ENCODE peak calls at places on chromosomes 4 and X, in six cellular contexts. Y, W, E, O, V and J are unnamed samples.

GRCh38 chr4:124640037-124640730 is 72.3 kb downstream of the ANKRD50 start:
- DNase-seq in O (no peak), W (peak; percentile 87), V (no peak), Y (peak; percentile 50), E (peak; percentile 29), J (no peak)

GRCh38 chr4:183335369-183335940 is 13.2 kb upstream of the CLDN24 start:
- DNase-seq in V (no peak), E (no peak), Y (peak; percentile 23), O (no peak), W (peak; percentile 68), J (no peak)

GRCh38 chrX:46587753-46588171 is 14.2 kb downstream of the CHST7 start:
- DNase-seq in W (no peak), V (no peak), O (no peak), Y (no peak), E (no peak), J (peak; percentile 25)

GRCh38 chrX:112644713-112645112 is 35.0 kb downstream of the LHFPL1 start:
- DNase-seq in V (no peak), W (no peak), E (no peak), Y (no peak), O (no peak), J (no peak)

GRCh38 chr4:90080116-90080515 is 47.1 kb upstream of the CCSER1 start:
- DNase-seq in O (no peak), W (no peak), V (no peak), E (no peak), Y (no peak), J (no peak)

GRCh38 chr4:95798727-95799126 is 41.2 kb upstream of the PDHA2 start:
- DNase-seq in W (no peak), Y (no peak), O (no peak), V (no peak), E (no peak), J (no peak)

GRCh38 chr4:118964891-118965411 is 76.3 kb downstream of the SYNPO2 start:
- DNase-seq in Y (no peak), E (no peak), O (no peak), V (no peak), W (no peak), J (no peak)

GRCh38 chr4:189858445-189858844 is 82.2 kb upstream of the FRG1 start:
- DNase-seq in V (no peak), W (no peak), O (no peak), E (no peak), Y (no peak), J (no peak)

GRCh38 chr4:162056947-162057346 is 106.9 kb downstream of the FSTL5 start:
- DNase-seq in W (no peak), E (no peak), O (no peak), Y (no peak), V (no peak), J (no peak)

GRCh38 chr4:3473943-3474335 is 10.8 kb downstream of the DOK7 start:
- DNase-seq in Y (no peak), O (no peak), W (no peak), E (no peak), V (no peak), J (no peak)

GRCh38 chr4:109729155-109729562 is 711 bp downstream of the PLA2G12A start:
- DNase-seq in Y (no peak), O (no peak), E (no peak), W (no peak), V (no peak), J (no peak)

GRCh38 chr4:1416051-1416947 is 10.1 kb upstream of the NKX1-1 start:
- DNase-seq in Y (peak; percentile 21), O (no peak), E (no peak), W (no peak), V (peak; percentile 40), J (peak; percentile 82)

GRCh38 chr4:187606581-187606980 is 389.0 kb upstream of the ZFP42 start:
- DNase-seq in Y (no peak), W (peak; percentile 54), O (no peak), V (no peak), E (no peak), J (no peak)

GRCh38 chrX:101462892-101463291 is 22.4 kb upstream of the ARMCX4 start:
- DNase-seq in O (no peak), Y (no peak), W (peak; percentile 15), E (no peak), V (no peak), J (no peak)

GRCh38 chr4:169583563-169583962 is 28.8 kb downstream of the NEK1 start:
- DNase-seq in V (no peak), E (no peak), O (no peak), W (no peak), Y (no peak), J (no peak)

GRCh38 chrX:133258481-133258880 is 40.3 kb upstream of the TFDP3 start:
- DNase-seq in Y (no peak), E (no peak), V (no peak), W (no peak), O (no peak), J (no peak)

GRCh38 chrX:103520391-103520790 is 1.1 kb upstream of the RAB40A start:
- DNase-seq in V (no peak), W (no peak), O (no peak), E (no peak), Y (no peak), J (no peak)

GRCh38 chrX:40174594-40175415 is 77.0 kb upstream of the BCOR start:
- DNase-seq in V (peak; percentile 78), W (no peak), O (no peak), E (no peak), Y (peak; percentile 51), J (no peak)

GRCh38 chr4:56296449-56296990 is 90.8 kb downstream of the AASDH start:
- DNase-seq in Y (peak; percentile 58), V (no peak), O (no peak), E (no peak), W (no peak), J (no peak)

GRCh38 chr4:88391703-88392102 is 13.1 kb downstream of the HERC6 start:
- DNase-seq in O (no peak), Y (no peak), E (no peak), W (no peak), V (no peak), J (no peak)

DNA sequence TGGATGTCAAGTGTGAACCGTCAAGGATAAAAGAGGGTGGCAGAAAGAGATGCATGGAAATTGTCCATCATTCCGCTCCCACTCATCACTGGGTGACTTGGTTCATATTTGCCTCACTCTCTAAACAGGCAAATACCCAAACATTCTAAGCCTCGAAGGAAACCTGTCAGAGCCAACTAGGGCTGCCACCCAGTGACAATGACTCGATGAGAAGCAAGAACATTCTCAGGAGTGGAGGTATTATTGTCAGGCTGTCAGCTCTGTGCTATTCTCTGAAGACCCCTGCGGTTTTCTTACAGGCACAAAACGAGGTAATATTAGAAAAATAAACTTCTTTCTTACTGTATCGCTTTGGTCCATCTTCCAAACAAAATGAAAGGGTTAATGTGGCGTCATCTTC is 139.6 kb downstream of the LDB2 start:
- DNase-seq in W (no peak), V (no peak), E (no peak), Y (no peak), O (no peak), J (no peak)
- TF ChIP-seq POLR2AphosphoS5 in W (no peak), V (no peak), E (no peak), Y (no peak), O (no peak), J (no peak)

GRCh38 chrX:71251456-71251973 is 2.4 kb downstream of the ZMYM3 start:
- DNase-seq in O (no peak), Y (no peak), E (no peak), V (no peak), W (no peak), J (no peak)

GRCh38 chrX:71253253-71254091 is 468 bp downstream of the ZMYM3 start:
- DNase-seq in E (no peak), Y (peak; percentile 39), W (no peak), V (no peak), O (no peak), J (no peak)

GRCh38 chrX:71256051-71256450 is 2.1 kb upstream of the ZMYM3 start:
- DNase-seq in W (no peak), E (no peak), O (no peak), Y (no peak), V (no peak), J (no peak)

GRCh38 chrX:71252221-71252620 is 1.7 kb downstream of the ZMYM3 start:
- DNase-seq in E (no peak), Y (no peak), V (no peak), O (no peak), W (no peak), J (no peak)

GRCh38 chrX:71254092-71254941 is at the start of gene ZMYM3:
- DNase-seq in E (peak; percentile 71), V (peak; percentile 93), O (peak; percentile 24), W (peak; percentile 50), Y (peak; percentile 86), J (no peak)
- TF ChIP-seq POLR2A in E (no peak), V (no peak), O (peak; percentile 69), W (no peak), Y (no peak), J (peak; percentile 18)

DNA sequence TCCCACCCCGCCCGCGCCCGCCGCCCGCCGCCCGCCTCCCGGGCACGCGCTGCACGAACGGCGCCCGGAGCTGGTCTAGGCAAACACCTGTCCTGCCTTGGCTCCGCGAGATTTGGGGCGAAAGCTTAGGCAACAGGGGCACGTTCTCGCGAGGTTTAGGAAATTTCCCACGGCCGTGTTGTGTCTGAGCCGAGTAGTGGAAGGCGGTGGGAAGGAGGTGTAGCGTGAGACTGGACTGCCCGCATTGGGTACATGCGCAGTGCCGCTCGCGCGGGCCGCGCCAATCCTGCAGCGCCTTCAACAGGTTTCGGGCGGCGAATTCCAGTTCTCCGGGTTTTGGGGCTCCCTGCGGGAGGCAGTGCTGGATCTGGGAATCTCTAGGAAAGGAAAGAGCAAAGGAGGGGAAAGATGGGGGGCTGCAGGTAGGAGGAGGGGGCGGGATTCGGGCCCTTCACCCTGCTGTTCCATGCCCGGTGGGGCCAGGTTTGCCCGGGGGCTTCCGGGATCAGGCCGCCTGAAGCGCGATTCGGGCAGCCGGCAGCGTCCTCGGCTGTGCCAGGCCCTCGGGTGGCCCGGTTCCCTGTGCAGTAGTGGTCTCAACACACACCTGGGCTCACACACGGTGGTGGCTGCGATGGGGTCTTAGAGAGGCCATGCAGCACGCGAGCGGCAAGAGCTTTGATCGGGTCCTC is 1.2 kb upstream of the RBPJ start:
- DNase-seq in V (peak; percentile 99), E (peak; percentile 97), O (peak; percentile 99), W (peak; percentile 99), Y (peak; percentile 99), J (no peak)
- TF ChIP-seq POLR2AphosphoS5 in V (peak; percentile 20), E (peak; percentile 71), O (peak; percentile 58), W (peak; percentile 36), Y (peak; percentile 69), J (peak; percentile 67)

GRCh38 chrX:73401591-73402266 is 45.1 kb upstream of the CDX4 start:
- DNase-seq in Y (no peak), O (no peak), E (no peak), V (no peak), W (no peak), J (no peak)

GRCh38 chrX:73400136-73400748 is 46.6 kb upstream of the CDX4 start:
- DNase-seq in O (no peak), V (no peak), Y (no peak), W (no peak), E (no peak), J (no peak)

DNA sequence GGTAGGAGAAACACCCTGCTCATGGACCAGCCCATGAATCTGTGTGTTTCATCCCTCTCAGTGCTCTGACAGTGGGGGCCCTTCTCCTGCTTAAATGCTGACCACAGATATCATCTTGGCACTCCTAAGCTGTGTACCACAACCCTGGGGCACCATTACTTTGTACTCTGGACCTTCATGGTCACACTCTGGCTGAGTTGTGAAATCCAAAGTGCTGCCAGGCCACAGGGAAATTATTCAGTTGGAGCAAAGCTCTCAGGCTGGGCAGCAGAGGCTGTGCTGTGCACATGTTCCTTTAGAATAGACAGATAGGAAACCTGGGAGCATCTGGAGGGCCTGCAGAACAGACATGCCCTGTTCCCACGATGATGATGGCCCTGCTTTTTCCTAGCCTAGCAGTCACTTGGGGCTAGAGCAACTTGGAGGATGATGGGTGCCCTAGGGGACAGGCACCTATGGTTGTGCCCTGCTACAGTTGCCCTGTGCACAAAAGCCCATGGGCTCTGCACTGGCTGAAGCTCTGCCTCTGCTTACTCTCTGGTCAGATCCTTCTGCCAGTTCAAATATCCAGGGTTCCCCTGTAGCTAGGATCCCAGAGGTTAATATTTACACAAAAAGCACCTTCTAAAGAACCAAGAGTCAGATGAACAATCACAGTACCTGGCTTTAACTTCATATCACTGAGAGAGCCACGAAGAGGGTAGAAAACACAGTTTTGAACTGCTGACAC is 48.5 kb upstream of the CDX4 start:
- DNase-seq in Y (no peak), V (no peak), E (no peak), W (no peak), O (no peak), J (no peak)
- TF ChIP-seq POLR2A in Y (no peak), V (no peak), E (no peak), W (no peak), O (no peak), J (no peak)